ENCODE peak calls at places on chromosomes 5 and 9, in four cellular contexts. A is H1, V is mesendoderm, D is IMR-90. O is an unnamed sample.

GRCh38 chr5:57889558-57889957 is 406.9 kb upstream of the ACTBL2 start:
- DNase-seq in A (no peak), V (peak; percentile 80), D (peak; percentile 83), O (no peak)

GRCh38 chr5:81167544-81167943 is 65.6 kb upstream of the CKMT2 start:
- DNase-seq in A (no peak), V (no peak), D (no peak), O (no peak)

GRCh38 chr9:89999534-90000370 is 394.9 kb downstream of the GADD45G start:
- DNase-seq in A (no peak), V (no peak), D (peak; percentile 55), O (no peak)

GRCh38 chr5:75672616-75673015 is 44.6 kb downstream of the POC5 start:
- DNase-seq in A (no peak), V (no peak), D (peak; percentile 47), O (no peak)

GRCh38 chr5:83473344-83474169 is 2.0 kb downstream of the VCAN start:
- DNase-seq in A (peak; percentile 100), V (peak; percentile 100), D (peak; percentile 98), O (peak; percentile 99)

GRCh38 chr9:133999866-134000265 is 7.7 kb upstream of the VAV2 start:
- DNase-seq in A (no peak), V (no peak), D (no peak), O (no peak)

GRCh38 chr9:114493521-114494184 is 11.6 kb downstream of the WHRN start:
- DNase-seq in A (no peak), V (no peak), D (no peak), O (no peak)

GRCh38 chr5:14534773-14535172 is 46.8 kb upstream of the OTULINL start:
- DNase-seq in A (no peak), V (peak; percentile 22), D (no peak), O (no peak)

GRCh38 chr5:431001-431710 is 11.8 kb upstream of the EXOC3 start:
- DNase-seq in A (peak; percentile 38), V (peak; percentile 65), D (peak; percentile 48), O (peak; percentile 82)

GRCh38 chr9:86112057-86112456 is 12.7 kb upstream of the GOLM1 start:
- DNase-seq in A (no peak), V (no peak), D (no peak), O (no peak)
- H2AK5ac ChIP-seq in A (no peak overlapping the region), V (no peak overlapping the region), D (no peak overlapping the region), O (no peak overlapping the region)

GRCh38 chr5:42495908-42496307 is 72.7 kb downstream of the GHR start:
- DNase-seq in A (no peak), V (no peak), D (no peak), O (no peak)
- H4K5ac ChIP-seq in A (no peak overlapping the region), V (no peak overlapping the region), D (no peak overlapping the region), O (no peak overlapping the region)

GRCh38 chr9:129601082-129601674 is 19.7 kb downstream of the C9orf50 start:
- DNase-seq in A (no peak), V (no peak), D (no peak), O (no peak)
- H2AK5ac ChIP-seq in A (no peak overlapping the region), V (peak overlapping the region; percentile 93), D (peak overlapping the region; percentile 54), O (no peak overlapping the region)

DNA sequence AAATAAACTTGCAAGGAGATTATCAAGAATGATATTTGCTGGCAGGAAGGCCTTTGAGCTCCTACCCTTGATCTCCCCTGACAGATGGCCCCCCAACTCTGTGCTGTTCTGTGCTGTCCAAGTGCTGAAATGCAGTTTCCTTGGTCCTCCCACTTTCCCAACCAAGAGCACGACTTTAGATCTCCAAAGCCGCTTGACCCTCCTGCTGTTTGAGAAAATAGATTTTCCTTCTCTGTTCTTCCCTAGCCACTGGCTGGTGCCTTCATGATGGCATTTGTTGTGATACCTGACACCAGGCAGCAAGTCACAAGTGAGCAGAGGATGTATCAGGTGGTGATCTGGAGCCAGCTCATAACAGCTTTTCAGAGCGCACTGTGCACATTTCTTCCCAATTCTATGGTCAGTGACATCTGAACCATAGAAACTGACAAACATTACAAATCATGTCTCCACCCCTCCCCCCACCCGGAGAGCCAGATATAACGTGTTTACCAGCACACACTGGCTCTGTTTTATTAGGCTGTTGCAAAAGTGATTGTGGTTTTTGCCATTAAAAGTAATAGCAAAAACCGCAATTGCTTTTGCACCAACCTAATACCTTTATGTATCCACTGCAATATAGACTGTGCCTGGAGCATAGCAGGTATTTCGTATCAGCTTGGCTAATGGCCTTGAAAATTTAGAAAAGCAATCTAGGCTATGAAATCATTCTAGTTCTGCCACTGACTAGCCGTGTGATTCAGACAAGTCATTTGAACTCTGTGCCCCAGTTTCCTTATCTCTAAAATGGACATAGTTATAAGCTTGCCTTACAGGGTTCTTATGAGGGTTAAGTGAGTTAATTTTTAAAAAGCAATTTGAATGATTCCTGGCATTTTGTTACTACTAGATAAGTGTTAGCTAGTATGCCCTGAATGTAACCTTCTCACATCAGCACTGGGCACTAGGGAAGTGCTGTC is 80.2 kb upstream of the PUM3 start:
- DNase-seq in A (no peak), V (peak; percentile 42), D (no peak), O (peak; percentile 39)
- H4K5ac ChIP-seq in A (no peak overlapping the region), V (no peak overlapping the region), D (no peak overlapping the region), O (no peak overlapping the region)

DNA sequence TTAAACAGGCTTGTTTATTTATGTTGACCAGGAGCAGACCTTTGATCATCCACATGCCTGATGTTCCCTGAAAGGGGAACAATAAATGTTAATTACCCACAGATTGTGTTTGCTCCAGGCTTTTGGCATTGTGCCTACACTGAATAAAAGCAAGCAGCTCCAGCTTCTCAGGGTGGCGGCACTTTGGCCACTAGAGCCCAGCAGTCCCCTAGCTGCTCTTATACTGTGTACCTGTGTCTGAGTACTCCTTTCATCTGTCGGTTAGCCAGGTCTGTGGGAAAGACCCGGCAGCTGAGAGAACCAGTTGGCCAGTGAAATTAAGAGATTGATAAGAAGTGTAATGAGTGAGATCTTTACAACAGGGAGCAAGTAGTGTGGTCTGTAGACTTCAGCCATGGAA is 254.8 kb upstream of the FTMT start:
- DNase-seq in A (no peak), V (peak; percentile 16), D (no peak), O (no peak)
- H2AK5ac ChIP-seq in A (no peak overlapping the region), V (no peak overlapping the region), D (no peak overlapping the region), O (no peak overlapping the region)

GRCh38 chr9:130329061-130329460 is 63.5 kb downstream of the HMCN2 start:
- DNase-seq in A (no peak), V (no peak), D (no peak), O (no peak)

GRCh38 chr9:130325921-130326320 is 60.4 kb downstream of the HMCN2 start:
- DNase-seq in A (no peak), V (no peak), D (no peak), O (no peak)

GRCh38 chr9:130328349-130328801 is 62.8 kb downstream of the HMCN2 start:
- DNase-seq in A (no peak), V (no peak), D (peak; percentile 43), O (no peak)

GRCh38 chr9:130327781-130328348 is 62.3 kb downstream of the HMCN2 start:
- DNase-seq in A (no peak), V (no peak), D (peak; percentile 47), O (no peak)

DNA sequence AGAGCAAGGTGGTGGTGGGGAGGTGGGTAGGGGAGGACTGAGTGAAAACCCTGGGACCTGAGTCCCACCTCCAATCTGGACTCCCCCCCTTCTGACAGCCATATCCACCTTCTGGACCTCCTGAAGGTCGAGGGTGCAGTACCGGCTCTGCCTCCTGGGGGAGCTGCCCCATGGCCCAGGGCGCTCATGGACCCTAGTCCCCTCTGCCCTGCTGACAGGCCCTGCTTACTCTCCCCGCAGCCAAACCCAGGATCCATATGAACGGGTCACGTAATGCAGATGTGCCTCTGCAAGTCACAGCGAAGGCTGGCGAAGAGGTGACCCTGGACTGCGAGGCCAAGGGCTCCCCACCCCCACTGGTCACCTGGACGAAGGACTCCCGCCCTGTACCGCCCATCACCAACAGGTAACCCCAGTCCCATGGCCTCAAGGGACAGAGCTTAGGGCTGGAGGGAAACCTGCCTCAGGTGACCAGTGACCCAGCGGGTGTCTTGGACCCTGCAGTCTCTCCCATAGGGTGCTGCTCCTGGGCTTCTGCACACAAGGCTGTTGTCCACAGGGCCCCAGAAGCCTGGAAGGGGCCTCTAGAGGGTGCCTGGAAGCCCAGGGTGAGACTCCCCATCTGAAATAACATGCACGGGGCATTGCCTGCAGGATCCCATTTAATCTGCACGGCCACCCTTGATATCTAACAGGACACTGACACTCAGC is 61.7 kb downstream of the HMCN2 start:
- DNase-seq in A (no peak), V (peak; percentile 61), D (no peak), O (peak; percentile 84)
- H4K5ac ChIP-seq in A (no peak overlapping the region), V (no peak overlapping the region), D (no peak overlapping the region), O (no peak overlapping the region)